ENCODE peak calls at places on chromosomes 11 and 22, in seven cellular contexts. S is NCI-H446 treated with DMSO at 0.1 percent for 48 hours, A is GM12865, V is EH, C is activated gamma-delta T cell, Z is naive B cell, G is skeletal muscle cell. Q is an unnamed sample.

GRCh38 chr22:35761037-35761436 is 43.4 kb downstream of the APOL5 start:
- DNase-seq in G (no peak), S (no peak), Z (no peak), A (peak; percentile 21), C (no peak), V (peak; percentile 35), Q (no peak)

GRCh38 chr11:12731841-12732336 is 57.7 kb downstream of the TEAD1 start:
- DNase-seq in V (peak; percentile 95), A (no peak), Z (no peak), G (no peak), C (no peak), S (no peak), Q (no peak)

GRCh38 chr11:61838501-61838900 is 10.4 kb downstream of the FADS2 start:
- DNase-seq in C (no peak), Z (no peak), S (no peak), G (no peak), A (no peak), V (no peak), Q (no peak)

GRCh38 chr11:17498475-17498874 is 21.8 kb upstream of the ABCC8 start:
- DNase-seq in V (peak; percentile 6), G (no peak), A (peak; percentile 19), C (no peak), Z (no peak), S (no peak), Q (peak; percentile 87)

GRCh38 chr22:44369241-44369652 is 56.5 kb upstream of the SHISAL1 start:
- DNase-seq in S (no peak), G (no peak), Z (no peak), C (no peak), V (no peak), A (no peak), Q (no peak)

GRCh38 chr11:112694813-112695212 is 266.4 kb upstream of the NCAM1 start:
- DNase-seq in V (peak; percentile 1), A (no peak), Z (no peak), S (peak; percentile 9), C (no peak), G (no peak), Q (no peak)

GRCh38 chr11:68564261-68564660 is 103.7 kb downstream of the PPP6R3 start:
- DNase-seq in C (no peak), A (no peak), Z (no peak), S (no peak), G (no peak), V (no peak), Q (no peak)

GRCh38 chr11:16958833-16959232 is 55.4 kb downstream of the PLEKHA7 start:
- DNase-seq in A (peak; percentile 69), C (no peak), Z (no peak), V (no peak), S (no peak), G (no peak), Q (no peak)

GRCh38 chr22:30230787-30231461 is 15.6 kb downstream of the LIF start:
- DNase-seq in V (no peak), A (no peak), Z (no peak), S (no peak), G (no peak), C (no peak), Q (no peak)

GRCh38 chr11:74672956-74673895 is 58.0 kb downstream of the CHRDL2 start:
- DNase-seq in C (no peak), S (peak; percentile 46), Z (no peak), V (peak; percentile 100), A (no peak), G (peak; percentile 99), Q (peak; percentile 63)

GRCh38 chr11:59429924-59430516 is 3.8 kb upstream of the OR5A2 start:
- DNase-seq in Z (peak; percentile 73), G (peak; percentile 2), S (peak; percentile 55), V (peak; percentile 41), A (peak; percentile 82), C (no peak), Q (peak; percentile 2)

GRCh38 chr11:68956142-68956541 is 24.6 kb downstream of the MRGPRD start:
- DNase-seq in G (no peak), S (no peak), Z (no peak), C (no peak), V (no peak), A (peak; percentile 24), Q (no peak)

GRCh38 chr11:8671651-8672062 is 10.8 kb downstream of the TRIM66 start:
- DNase-seq in G (peak; percentile 69), C (no peak), S (peak; percentile 93), Z (no peak), A (no peak), V (no peak), Q (peak; percentile 84)

GRCh38 chr22:19761022-19761499 is 483 bp downstream of the TBX1 start:
- DNase-seq in S (no peak), Z (no peak), A (no peak), V (no peak), C (no peak), G (no peak), Q (no peak)

GRCh38 chr11:16820324-16821092 is 82.1 kb downstream of the C11orf58 start:
- DNase-seq in C (no peak), S (peak; percentile 32), V (peak; percentile 65), Z (peak; percentile 11), A (peak; percentile 86), G (no peak), Q (peak; percentile 60)

GRCh38 chr22:35627267-35628041 is 10.3 kb upstream of the MB start:
- DNase-seq in V (peak; percentile 98), A (peak; percentile 83), Z (no peak), C (no peak), S (peak; percentile 2), G (peak; percentile 84), Q (peak; percentile 39)

GRCh38 chr11:10302744-10303557 is 1.9 kb upstream of the ADM start:
- DNase-seq in Z (peak; percentile 69), C (peak; percentile 39), A (peak; percentile 73), G (no peak), S (no peak), V (peak; percentile 75), Q (peak; percentile 58)

GRCh38 chr22:42439821-42440674 is 7.8 kb upstream of the NFAM1 start:
- DNase-seq in S (no peak), G (no peak), Z (no peak), C (no peak), V (peak; percentile 27), A (peak; percentile 36), Q (no peak)

GRCh38 chr11:13140028-13140870 is 131.1 kb downstream of the RASSF10 start:
- DNase-seq in A (peak; percentile 63), S (no peak), C (no peak), G (peak; percentile 79), V (peak; percentile 28), Z (no peak), Q (no peak)

GRCh38 chr22:28012811-28013460 is 93.9 kb upstream of the PITPNB start:
- DNase-seq in V (no peak), Z (no peak), A (no peak), C (no peak), S (no peak), G (no peak), Q (no peak)

GRCh38 chr11:118903204-118904015 is 19.7 kb downstream of the CXCR5 start:
- DNase-seq in A (no peak), G (no peak), V (no peak), C (no peak), S (no peak), Z (no peak), Q (peak; percentile 79)

GRCh38 chr11:71488086-71488967 is 35.3 kb downstream of the NADSYN1 start:
- DNase-seq in G (peak; percentile 17), V (peak; percentile 41), A (no peak), Z (no peak), C (no peak), S (no peak), Q (no peak)

GRCh38 chr22:44972363-44973083 is 37.3 kb downstream of the PHF21B start:
- DNase-seq in S (no peak), G (no peak), V (no peak), Z (no peak), C (no peak), A (peak; percentile 61), Q (no peak)

GRCh38 chr11:86174101-86175046 is 70.2 kb upstream of the EED start:
- DNase-seq in G (peak; percentile 99), A (no peak), Z (no peak), S (peak; percentile 33), C (no peak), V (peak; percentile 99), Q (no peak)

GRCh38 chr11:380095-380480 is 10.8 kb downstream of the B4GALNT4 start:
- DNase-seq in V (no peak), C (no peak), G (no peak), Z (no peak), S (no peak), A (no peak), Q (no peak)

GRCh38 chr11:9566561-9567063 is 6.9 kb upstream of the WEE1 start:
- DNase-seq in C (no peak), G (peak; percentile 49), S (no peak), V (peak; percentile 42), A (no peak), Z (no peak), Q (no peak)

GRCh38 chr11:65491163-65491465 is 7.7 kb upstream of the MALAT1 start:
- DNase-seq in Z (no peak), C (no peak), A (no peak), V (peak; percentile 54), S (no peak), G (no peak), Q (no peak)

GRCh38 chr11:82927264-82927880 is 25.8 kb downstream of the DDIAS start:
- DNase-seq in S (peak; percentile 60), C (no peak), Z (peak; percentile 56), G (peak; percentile 14), V (peak; percentile 62), A (peak; percentile 74), Q (peak; percentile 55)

GRCh38 chr11:47406896-47407745 is 1.3 kb upstream of the SLC39A13 start:
- DNase-seq in A (peak; percentile 43), S (no peak), V (no peak), C (no peak), Z (no peak), G (no peak), Q (no peak)

GRCh38 chr11:102534261-102534872 is 3.8 kb upstream of the MMP7 start:
- DNase-seq in Z (peak; percentile 48), C (no peak), G (no peak), V (no peak), S (no peak), A (peak; percentile 12), Q (no peak)

GRCh38 chr11:64357904-64358535 is 942 bp upstream of the RPS6KA4 start:
- DNase-seq in S (no peak), C (no peak), A (no peak), Z (no peak), G (no peak), V (peak; percentile 32), Q (no peak)

GRCh38 chr11:79055866-79056632 is 384.8 kb downstream of the TENM4 start:
- DNase-seq in G (peak; percentile 22), Z (no peak), S (no peak), A (no peak), C (no peak), V (peak; percentile 95), Q (no peak)

GRCh38 chr11:114219559-114220349 is 76.4 kb upstream of the NNMT start:
- DNase-seq in G (peak; percentile 75), C (no peak), A (no peak), V (no peak), S (no peak), Z (no peak), Q (no peak)

GRCh38 chr22:43996170-43996980 is 27.7 kb upstream of the PARVB start:
- DNase-seq in S (no peak), Z (peak; percentile 81), C (peak; percentile 24), A (peak; percentile 84), V (no peak), G (no peak), Q (peak; percentile 68)

GRCh38 chr11:12691473-12691872 is 17.3 kb downstream of the TEAD1 start:
- DNase-seq in A (no peak), S (no peak), C (no peak), G (no peak), V (peak; percentile 84), Z (no peak), Q (no peak)

GRCh38 chr11:112958670-112959069 is 2.5 kb upstream of the NCAM1 start:
- DNase-seq in G (no peak), Z (no peak), V (peak; percentile 40), C (no peak), A (no peak), S (no peak), Q (no peak)

GRCh38 chr11:62128835-62129234 is 5.0 kb downstream of the INCENP start:
- DNase-seq in A (no peak), Z (no peak), G (no peak), C (no peak), S (no peak), V (no peak), Q (no peak)

GRCh38 chr11:9748361-9748970 is 84.6 kb downstream of the SWAP70 start:
- DNase-seq in G (no peak), A (peak; percentile 91), V (peak; percentile 84), Z (peak; percentile 72), S (peak; percentile 66), C (no peak), Q (no peak)

Q was measured in cerebellum.